ENCODE peak calls at places on chromosomes 2 and 18, in nine cellular contexts. N, E, Y, I, T, C, P, H and M are unnamed samples.

GRCh38 chr18:34543356-34543755 is 166.7 kb upstream of the DTNA start:
- DNase-seq in N (no peak), E (peak), Y (no peak), I (no peak), T (no peak), C (no peak), P (no peak), H (no peak), M (no peak)

GRCh38 chr2:29295843-29296242 is 180.6 kb downstream of the CLIP4 start:
- DNase-seq in N (no peak), E (no peak), Y (no peak), I (peak), T (no peak), C (no peak), P (peak), H (peak), M (no peak)

GRCh38 chr2:128091691-128092050 is 671 bp downstream of the UGGT1 start:
- DNase-seq in N (no peak), E (no peak), Y (no peak), I (no peak), T (no peak), C (no peak), P (peak), H (no peak), M (peak)

GRCh38 chr2:183665403-183665802 is 541.2 kb downstream of the NUP35 start:
- DNase-seq in N (no peak), E (peak), Y (no peak), I (no peak), T (no peak), C (no peak), P (no peak), H (peak), M (peak)

GRCh38 chr2:207223051-207223450 is 57.3 kb upstream of the KLF7 start:
- DNase-seq in N (no peak), E (no peak), Y (no peak), I (peak), T (no peak), C (no peak), P (peak), H (no peak), M (no peak)

GRCh38 chr2:1781291-1782080 is 37.2 kb upstream of the PXDN start:
- DNase-seq in N (no peak), E (no peak), Y (no peak), I (peak), T (peak), C (no peak), P (no peak), H (no peak), M (no peak)

GRCh38 chr2:96906719-96907404 is 37.0 kb upstream of the SEMA4C start:
- DNase-seq in N (no peak), E (no peak), Y (peak), I (no peak), T (no peak), C (no peak), P (no peak), H (peak), M (no peak)

GRCh38 chr2:64934530-64934929 is 54.7 kb upstream of the SLC1A4 start:
- DNase-seq in N (no peak), E (no peak), Y (no peak), I (no peak), T (no peak), C (no peak), P (peak), H (no peak), M (no peak)

GRCh38 chr2:40457846-40458245 is 6.0 kb upstream of the SLC8A1 start:
- DNase-seq in N (no peak), E (no peak), Y (no peak), I (no peak), T (no peak), C (no peak), P (no peak), H (no peak), M (no peak)

GRCh38 chr2:227241005-227241404 is 76.6 kb downstream of the COL4A3 start:
- DNase-seq in N (no peak), E (no peak), Y (no peak), I (no peak), T (no peak), C (no peak), P (no peak), H (peak), M (no peak)

GRCh38 chr2:230899287-230899686 is 25.8 kb downstream of the GPR55 start:
- DNase-seq in N (no peak), E (no peak), Y (no peak), I (no peak), T (no peak), C (no peak), P (no peak), H (peak), M (no peak)

GRCh38 chr2:37829202-37829601 is 95.9 kb upstream of the RMDN2 start:
- DNase-seq in N (no peak), E (no peak), Y (no peak), I (peak), T (no peak), C (peak), P (peak), H (no peak), M (no peak)